ENCODE peak calls at places on chromosomes 5 and 9, in nine cellular contexts. D, G, J, C, I, U, O, H and N are unnamed samples.

GRCh38 chr5:113480243-113480642 is 8.0 kb downstream of the MCC start:
- DNase-seq in O (no peak), J (no peak), G (no peak), H (no peak), D (no peak), C (no peak), I (no peak), U (no peak), N (no peak)

GRCh38 chr5:59874675-59875074 is 18.9 kb downstream of the PDE4D start:
- DNase-seq in I (no peak), O (no peak), U (no peak), G (no peak), C (no peak), J (no peak), H (no peak), D (no peak), N (no peak)

GRCh38 chr9:109440797-109441287 is 57.3 kb downstream of the PTPN3 start:
- DNase-seq in G (peak), D (peak), O (peak), I (no peak), J (peak), H (no peak), U (peak), C (peak), N (peak)

GRCh38 chr5:36357391-36357790 is 55.7 kb upstream of the RANBP3L start:
- DNase-seq in G (no peak), I (no peak), C (no peak), D (peak), O (no peak), J (no peak), H (no peak), U (no peak), N (no peak)

GRCh38 chr5:158658439-158659230 is 441.1 kb downstream of the EBF1 start:
- DNase-seq in G (no peak), U (no peak), J (no peak), H (no peak), C (no peak), D (peak), O (no peak), I (no peak), N (no peak)

GRCh38 chr5:159331099-159331973 is 1.0 kb upstream of the IL12B start:
- DNase-seq in G (peak), J (peak), U (peak), O (peak), H (peak), D (no peak), I (peak), C (peak), N (peak)

GRCh38 chr5:89930591-89931383 is 478.8 kb downstream of the CETN3 start:
- DNase-seq in J (no peak), H (no peak), C (peak), D (peak), O (no peak), U (no peak), I (no peak), G (no peak), N (no peak)

GRCh38 chr5:143646961-143647360 is 165.0 kb upstream of the HMHB1 start:
- DNase-seq in H (no peak), D (no peak), O (peak), G (no peak), I (no peak), U (no peak), C (no peak), J (no peak), N (peak)

GRCh38 chr9:35771079-35771441 is 17.0 kb upstream of the MSMP start:
- DNase-seq in J (peak), U (no peak), G (no peak), D (no peak), I (no peak), C (no peak), H (no peak), O (no peak), N (no peak)

GRCh38 chr5:170254056-170254455 is 21.3 kb downstream of the C5orf58 start:
- DNase-seq in O (no peak), I (no peak), D (no peak), U (no peak), J (no peak), C (no peak), H (no peak), G (peak), N (no peak)

GRCh38 chr5:102289251-102289899 is 6.7 kb downstream of the SLCO4C1 start:
- DNase-seq in U (no peak), J (no peak), I (no peak), D (no peak), H (no peak), O (no peak), C (no peak), G (no peak), N (no peak)

GRCh38 chr9:128553695-128554094 is 1.3 kb downstream of the SPTAN1 start:
- DNase-seq in H (no peak), O (no peak), D (peak), I (no peak), G (no peak), U (peak), C (no peak), J (no peak), N (no peak)

GRCh38 chr5:181241393-181241975 is 2.2 kb downstream of the RACK1 start:
- DNase-seq in C (peak), G (peak), I (no peak), H (peak), J (no peak), D (peak), O (no peak), U (peak), N (no peak)

GRCh38 chr9:131743501-131743900 is 3.6 kb upstream of the RAPGEF1 start:
- DNase-seq in D (no peak), H (no peak), J (no peak), U (no peak), I (no peak), C (no peak), G (no peak), O (no peak), N (no peak)

GRCh38 chr9:106891286-106891685 is 28.3 kb downstream of the ZNF462 start:
- DNase-seq in D (no peak), H (no peak), U (no peak), I (no peak), O (no peak), J (no peak), C (no peak), G (no peak), N (no peak)

GRCh38 chr5:178382689-178383276 is 150.2 kb upstream of the PHYKPL start:
- DNase-seq in H (peak), G (no peak), O (no peak), J (no peak), I (no peak), D (no peak), U (no peak), C (no peak), N (no peak)

GRCh38 chr5:1883925-1884637 is 1.4 kb upstream of the IRX4 start:
- DNase-seq in J (no peak), C (no peak), H (peak), I (no peak), O (no peak), U (no peak), G (no peak), D (no peak), N (no peak)

GRCh38 chr9:38622083-38622674 is 1.8 kb upstream of the ANKRD18A start:
- DNase-seq in H (no peak), O (peak), G (peak), J (no peak), D (no peak), U (peak), I (peak), C (no peak), N (peak)

GRCh38 chr9:125649315-125649714 is 57.7 kb downstream of the MAPKAP1 start:
- DNase-seq in H (no peak), O (peak), C (peak), I (no peak), U (peak), J (no peak), G (no peak), D (peak), N (no peak)

GRCh38 chr9:81633952-81634421 is 55.4 kb downstream of the TLE1 start:
- DNase-seq in D (no peak), J (no peak), G (no peak), C (no peak), U (peak), O (no peak), I (no peak), H (no peak), N (no peak)

GRCh38 chr5:72494700-72495124 is 12.5 kb downstream of the ZNF366 start:
- DNase-seq in I (no peak), H (no peak), U (no peak), D (no peak), J (no peak), C (no peak), G (no peak), O (no peak), N (no peak)